ENCODE peak calls at places on chromosome 17, in seven cellular contexts. X, C, Q, Z, O, A and U are unnamed samples.

GRCh38 chr17:81365148-81365600 is 30.1 kb upstream of the BAHCC1 start:
- DNase-seq in X (no peak), C (peak; percentile 65), Q (no peak), Z (no peak), O (peak; percentile 64), A (peak; percentile 44), U (peak; percentile 90)

GRCh38 chr17:19398301-19399181 is 11.6 kb upstream of the MFAP4 start:
- DNase-seq in X (no peak), C (no peak), Q (no peak), Z (peak; percentile 58), O (no peak), A (no peak), U (peak; percentile 85)

GRCh38 chr17:58332720-58333395 is 4.3 kb upstream of the TSPOAP1 start:
- DNase-seq in X (peak; percentile 81), C (no peak), Q (no peak), Z (no peak), O (no peak), A (no peak), U (no peak)

GRCh38 chr17:27665549-27665948 is 34.6 kb downstream of the LGALS9 start:
- DNase-seq in X (no peak), C (no peak), Q (no peak), Z (no peak), O (no peak), A (no peak), U (no peak)

GRCh38 chr17:7850118-7850504 is 4.8 kb upstream of the TMEM88 start:
- DNase-seq in X (no peak), C (no peak), Q (no peak), Z (no peak), O (no peak), A (no peak), U (peak; percentile 46)

GRCh38 chr17:74303300-74303699 is 22.7 kb upstream of the KIF19 start:
- DNase-seq in X (no peak), C (no peak), Q (no peak), Z (no peak), O (no peak), A (no peak), U (no peak)

GRCh38 chr17:61872099-61872498 is 8.8 kb upstream of the BRIP1 start:
- DNase-seq in X (no peak), C (no peak), Q (no peak), Z (no peak), O (no peak), A (no peak), U (no peak)

GRCh38 chr17:80891096-80892018 is 100.3 kb upstream of the CHMP6 start:
- DNase-seq in X (peak; percentile 63), C (no peak), Q (no peak), Z (no peak), O (peak; percentile 91), A (peak; percentile 13), U (peak; percentile 66)

GRCh38 chr17:39231091-39231561 is 5.4 kb upstream of the STAC2 start:
- DNase-seq in X (no peak), C (no peak), Q (no peak), Z (no peak), O (no peak), A (no peak), U (no peak)

GRCh38 chr17:76132574-76133338 is 8.3 kb downstream of the FOXJ1 start:
- DNase-seq in X (no peak), C (no peak), Q (peak; percentile 93), Z (no peak), O (no peak), A (no peak), U (peak; percentile 60)

GRCh38 chr17:76524598-76525512 is 12.7 kb downstream of the CYGB start:
- DNase-seq in X (no peak), C (no peak), Q (no peak), Z (peak; percentile 76), O (no peak), A (no peak), U (no peak)

GRCh38 chr17:8162232-8162996 is at the start of gene VAMP2:
- DNase-seq in X (peak; percentile 71), C (peak; percentile 87), Q (peak; percentile 73), Z (peak; percentile 88), O (peak; percentile 78), A (peak; percentile 89), U (peak; percentile 92)

GRCh38 chr17:71423871-71424546 is 696.8 kb upstream of the SOX9 start:
- DNase-seq in X (no peak), C (no peak), Q (no peak), Z (no peak), O (peak; percentile 24), A (no peak), U (no peak)

GRCh38 chr17:72386619-72387237 is 265.9 kb downstream of the SOX9 start:
- DNase-seq in X (no peak), C (peak; percentile 15), Q (no peak), Z (no peak), O (no peak), A (no peak), U (no peak)

GRCh38 chr17:62690168-62690897 is 62.9 kb downstream of the MRC2 start:
- DNase-seq in X (no peak), C (no peak), Q (no peak), Z (no peak), O (no peak), A (no peak), U (no peak)

GRCh38 chr17:46770439-46770817 is 48.1 kb downstream of the WNT3 start:
- DNase-seq in X (no peak), C (no peak), Q (no peak), Z (no peak), O (no peak), A (no peak), U (no peak)

GRCh38 chr17:49996495-49997255 is 1.7 kb upstream of the DLX3 start:
- DNase-seq in X (peak; percentile 52), C (peak; percentile 93), Q (peak; percentile 80), Z (peak; percentile 64), O (peak; percentile 53), A (peak; percentile 59), U (no peak)

GRCh38 chr17:49964539-49965521 is 4.2 kb upstream of the DLX4 start:
- DNase-seq in X (no peak), C (no peak), Q (no peak), Z (no peak), O (no peak), A (no peak), U (no peak)

GRCh38 chr17:6669479-6670212 is 18.1 kb downstream of the C17orf100 start:
- DNase-seq in X (no peak), C (no peak), Q (no peak), Z (no peak), O (no peak), A (no peak), U (no peak)

GRCh38 chr17:17239832-17240231 is 2.9 kb upstream of the FLCN start:
- DNase-seq in X (no peak), C (no peak), Q (no peak), Z (no peak), O (no peak), A (no peak), U (no peak)

GRCh38 chr17:74960739-74961342 is 11.7 kb downstream of the HID1 start:
- DNase-seq in X (peak; percentile 54), C (peak; percentile 74), Q (peak; percentile 41), Z (no peak), O (no peak), A (no peak), U (no peak)

GRCh38 chr17:21283482-21284318 is 811 bp upstream of the MAP2K3 start:
- DNase-seq in X (no peak), C (peak; percentile 31), Q (no peak), Z (peak; percentile 66), O (peak; percentile 46), A (no peak), U (peak; percentile 79)

GRCh38 chr17:7348478-7349242 is 3.3 kb upstream of the KCTD11 start:
- DNase-seq in X (no peak), C (no peak), Q (no peak), Z (peak; percentile 59), O (no peak), A (no peak), U (no peak)

GRCh38 chr17:62869885-62870580 is 61.9 kb upstream of the MARCHF10 start:
- DNase-seq in X (no peak), C (peak; percentile 64), Q (no peak), Z (no peak), O (no peak), A (peak; percentile 46), U (no peak)

GRCh38 chr17:3574231-3574630 is 16.6 kb upstream of the TRPV3 start:
- DNase-seq in X (no peak), C (no peak), Q (no peak), Z (no peak), O (no peak), A (no peak), U (no peak)

GRCh38 chr17:73841431-73842060 is 197.3 kb upstream of the SDK2 start:
- DNase-seq in X (no peak), C (no peak), Q (no peak), Z (no peak), O (peak; percentile 25), A (peak; percentile 29), U (no peak)

GRCh38 chr17:68961204-68961893 is 6.2 kb upstream of the ABCA8 start:
- DNase-seq in X (no peak), C (no peak), Q (no peak), Z (no peak), O (no peak), A (peak; percentile 23), U (no peak)

GRCh38 chr17:74545456-74546230 is at the start of gene CD300C:
- DNase-seq in X (no peak), C (no peak), Q (no peak), Z (no peak), O (no peak), A (peak; percentile 29), U (no peak)

GRCh38 chr17:79174905-79175856 is 100.6 kb downstream of the ENGASE start:
- DNase-seq in X (no peak), C (no peak), Q (no peak), Z (no peak), O (peak; percentile 68), A (no peak), U (no peak)

GRCh38 chr17:82358467-82359350 is at the start of gene TEX19:
- DNase-seq in X (no peak), C (no peak), Q (no peak), Z (no peak), O (peak; percentile 28), A (no peak), U (no peak)

GRCh38 chr17:60303406-60304099 is 88.4 kb downstream of the USP32 start:
- DNase-seq in X (no peak), C (no peak), Q (no peak), Z (no peak), O (no peak), A (no peak), U (no peak)

GRCh38 chr17:58330997-58331814 is 2.6 kb upstream of the TSPOAP1 start:
- DNase-seq in X (peak; percentile 71), C (no peak), Q (no peak), Z (no peak), O (no peak), A (no peak), U (no peak)

GRCh38 chr17:29592850-29593545 is at the start of gene ANKRD13B:
- DNase-seq in X (no peak), C (peak; percentile 55), Q (no peak), Z (peak; percentile 73), O (peak; percentile 50), A (peak; percentile 84), U (peak; percentile 80)

GRCh38 chr17:17350491-17351355 is 47.5 kb downstream of the NT5M start:
- DNase-seq in X (no peak), C (no peak), Q (no peak), Z (no peak), O (peak; percentile 50), A (no peak), U (no peak)

GRCh38 chr17:78174332-78174869 is 6.0 kb downstream of the SYNGR2 start:
- DNase-seq in X (no peak), C (no peak), Q (no peak), Z (peak; percentile 58), O (no peak), A (peak; percentile 89), U (peak; percentile 85)